ENCODE peak calls at places on chromosomes 7 and 10, in ten cellular contexts. L is sciatic nerve, B is T-helper 9 cell, M is hypothalamus, W is IMR-90, C is DMS153, Z is non-pigmented ciliary epithelial cell, I is H1, X is WTC11, N is GM19239. P is an unnamed sample.

GRCh38 chr10:33653584-33654367 is 319.3 kb upstream of the NRP1 start:
- DNase-seq in L (no peak), B (no peak), M (no peak), W (peak), C (no peak), Z (peak), I (no peak), X (no peak), N (no peak), P (peak)

GRCh38 chr10:60396766-60397165 is 7.1 kb upstream of the ANK3 start:
- DNase-seq in L (no peak), B (no peak), M (no peak), W (no peak), C (no peak), Z (no peak), I (no peak), X (no peak), N (no peak), P (peak)

GRCh38 chr10:74056081-74056818 is 58.3 kb downstream of the VCL start:
- DNase-seq in L (no peak), B (no peak), M (no peak), W (peak), C (no peak), Z (no peak), I (no peak), X (no peak), N (no peak), P (peak)

GRCh38 chr7:158084555-158084954 is 503.1 kb downstream of the PTPRN2 start:
- DNase-seq in L (peak), B (no peak), M (no peak), W (no peak), C (no peak), Z (no peak), I (no peak), X (no peak), N (no peak), P (no peak)

GRCh38 chr7:151228024-151228866 is 1.2 kb upstream of the ABCF2 start:
- DNase-seq in L (no peak), B (no peak), M (no peak), W (no peak), C (no peak), Z (no peak), I (no peak), X (no peak), N (no peak), P (no peak)

GRCh38 chr10:98097611-98098010 is 36.8 kb upstream of the R3HCC1L start:
- DNase-seq in L (no peak), B (no peak), M (no peak), W (no peak), C (peak), Z (no peak), I (no peak), X (no peak), N (no peak), P (no peak)

GRCh38 chr7:98870071-98870651 is 347 bp upstream of the TMEM130 start:
- DNase-seq in L (peak), B (peak), M (peak), W (peak), C (peak), Z (no peak), I (peak), X (peak), N (peak), P (peak)

GRCh38 chr7:50146692-50147091 is 53.6 kb upstream of the ZPBP start:
- DNase-seq in L (no peak), B (no peak), M (no peak), W (no peak), C (peak), Z (no peak), I (no peak), X (no peak), N (no peak), P (no peak)

GRCh38 chr7:51067757-51068156 is 248.9 kb downstream of the COBL start:
- DNase-seq in L (peak), B (peak), M (peak), W (peak), C (peak), Z (peak), I (peak), X (peak), N (no peak), P (peak)

GRCh38 chr10:33277135-33277536 is 57.3 kb downstream of the NRP1 start:
- DNase-seq in L (no peak), B (no peak), M (no peak), W (peak), C (no peak), Z (no peak), I (no peak), X (no peak), N (no peak), P (no peak)

GRCh38 chr10:55091691-55092328 is 290.8 kb upstream of the PCDH15 start:
- DNase-seq in L (no peak), B (no peak), M (no peak), W (peak), C (no peak), Z (no peak), I (no peak), X (no peak), N (no peak), P (peak)

GRCh38 chr10:30857803-30858202 is 173.9 kb downstream of the ZNF438 start:
- DNase-seq in L (peak), B (no peak), M (no peak), W (peak), C (no peak), Z (no peak), I (no peak), X (no peak), N (no peak), P (peak)

GRCh38 chr10:2935647-2936386 is 131.5 kb upstream of the PFKP start:
- DNase-seq in L (no peak), B (no peak), M (no peak), W (no peak), C (peak), Z (no peak), I (peak), X (no peak), N (no peak), P (no peak)

GRCh38 chr10:78862328-78862640 is 206.5 kb upstream of the ZMIZ1 start:
- DNase-seq in L (no peak), B (no peak), M (no peak), W (no peak), C (no peak), Z (no peak), I (no peak), X (no peak), N (no peak), P (no peak)

GRCh38 chr10:8923096-8923495 is 868.6 kb downstream of the GATA3 start:
- DNase-seq in L (no peak), B (no peak), M (no peak), W (no peak), C (no peak), Z (no peak), I (no peak), X (no peak), N (no peak), P (no peak)

GRCh38 chr7:110573862-110574528 is 516.9 kb upstream of the LRRN3 start:
- DNase-seq in L (no peak), B (no peak), M (no peak), W (peak), C (no peak), Z (peak), I (no peak), X (no peak), N (no peak), P (no peak)

GRCh38 chr7:40597517-40597916 is 462.7 kb downstream of the SUGCT start:
- DNase-seq in L (no peak), B (no peak), M (no peak), W (no peak), C (no peak), Z (no peak), I (no peak), X (no peak), N (no peak), P (no peak)

GRCh38 chr7:40329601-40330153 is 194.9 kb downstream of the SUGCT start:
- DNase-seq in L (no peak), B (no peak), M (no peak), W (peak), C (peak), Z (no peak), I (no peak), X (no peak), N (peak), P (peak)

GRCh38 chr10:44569193-44570091 is 184.5 kb upstream of the CXCL12 start:
- DNase-seq in L (no peak), B (no peak), M (no peak), W (peak), C (no peak), Z (peak), I (no peak), X (no peak), N (no peak), P (peak)

GRCh38 chr7:151115121-151115835 is 29.0 kb downstream of the AGAP3 start:
- DNase-seq in L (no peak), B (no peak), M (no peak), W (peak), C (no peak), Z (no peak), I (peak), X (peak), N (peak), P (no peak)

GRCh38 chr10:76902949-76903348 is 734.7 kb downstream of the KCNMA1 start:
- DNase-seq in L (peak), B (no peak), M (no peak), W (no peak), C (no peak), Z (no peak), I (peak), X (peak), N (no peak), P (peak)

GRCh38 chr7:128831994-128832879 is 2.0 kb downstream of the FLNC start:
- DNase-seq in L (no peak), B (no peak), M (no peak), W (peak), C (no peak), Z (no peak), I (peak), X (peak), N (no peak), P (peak)

GRCh38 chr10:33675235-33675634 is 340.8 kb upstream of the NRP1 start:
- DNase-seq in L (no peak), B (no peak), M (no peak), W (no peak), C (no peak), Z (no peak), I (no peak), X (no peak), N (no peak), P (peak)

GRCh38 chr7:100430450-100431285 is 1.0 kb downstream of the MEPCE start:
- DNase-seq in L (no peak), B (no peak), M (no peak), W (peak), C (no peak), Z (no peak), I (no peak), X (peak), N (no peak), P (no peak)